ENCODE peak calls at places on chromosomes 7 and 10, in eight cellular contexts. C is activated CD8-positive, alpha-beta memory T cell treated with anti-CD3 and anti-CD28 coated beads for 1 hour; M is uterus; J is NCI-H1105 treated with DMSO at 0.1 percent for 48 hours; U is tibial artery; W is AG08395; R is AG20443; O is ELF-1. Y is an unnamed sample.

GRCh38 chr10:30788307-30788706 is 158.8 kb upstream of the LYZL2 start:
- DNase-seq in R (peak; percentile 27), W (peak; percentile 32), O (peak; percentile 52), J (no peak), U (no peak), M (no peak), C (no peak), Y (no peak)

GRCh38 chr10:122490786-122491680 is 29.7 kb downstream of the HTRA1 start:
- DNase-seq in J (no peak), M (peak; percentile 54), R (peak; percentile 25), O (peak; percentile 31), C (no peak), U (no peak), W (peak; percentile 44), Y (no peak)

GRCh38 chr7:151790826-151791379 is 86.0 kb downstream of the PRKAG2 start:
- DNase-seq in C (no peak), U (no peak), O (no peak), M (no peak), W (no peak), J (no peak), R (no peak), Y (no peak)

GRCh38 chr10:100656479-100656878 is 88.9 kb upstream of the PAX2 start:
- DNase-seq in M (no peak), C (no peak), W (peak; percentile 25), J (peak; percentile 52), O (no peak), U (no peak), R (peak; percentile 75), Y (peak; percentile 41)

GRCh38 chr7:144384555-144385245 is 18.8 kb downstream of the NOBOX start:
- DNase-seq in J (no peak), W (peak; percentile 37), R (peak; percentile 64), O (peak; percentile 60), C (no peak), M (no peak), U (no peak), Y (no peak)

GRCh38 chr10:72794260-72794659 is 99.3 kb upstream of the OIT3 start:
- DNase-seq in C (no peak), R (peak; percentile 20), U (no peak), O (peak; percentile 16), W (no peak), J (no peak), M (no peak), Y (no peak)

GRCh38 chr10:24820616-24821015 is 96.9 kb upstream of the ARHGAP21 start:
- DNase-seq in R (no peak), J (peak; percentile 10), O (peak; percentile 30), M (no peak), U (no peak), C (no peak), W (no peak), Y (no peak)

GRCh38 chr7:103148994-103149807 is at the start of gene NAPEPLD:
- DNase-seq in R (peak; percentile 96), O (peak; percentile 87), U (peak; percentile 88), C (peak; percentile 52), W (peak; percentile 94), M (peak; percentile 83), J (peak; percentile 90), Y (peak; percentile 78)

GRCh38 chr10:11830836-11831519 is 7.8 kb downstream of the PROSER2 start:
- DNase-seq in M (no peak), J (no peak), R (no peak), W (no peak), U (no peak), O (peak; percentile 44), C (no peak), Y (peak; percentile 53)

GRCh38 chr10:124450783-124451057 is 885 bp upstream of the NKX1-2 start:
- DNase-seq in C (no peak), U (no peak), J (no peak), M (no peak), O (peak; percentile 57), R (no peak), W (no peak), Y (no peak)

GRCh38 chr10:17910144-17910789 is 41.5 kb upstream of the SLC39A12 start:
- DNase-seq in M (peak; percentile 64), U (peak; percentile 38), O (peak; percentile 12), C (no peak), W (peak; percentile 53), J (no peak), R (peak; percentile 63), Y (peak; percentile 33)

GRCh38 chr10:7484456-7485266 is 73.8 kb upstream of the SFMBT2 start:
- DNase-seq in R (no peak), M (no peak), C (peak; percentile 11), J (no peak), U (no peak), O (peak; percentile 58), W (no peak), Y (no peak)

GRCh38 chr7:157310676-157311185 is 26.1 kb upstream of the DNAJB6 start:
- DNase-seq in U (no peak), O (peak; percentile 73), J (no peak), W (no peak), C (no peak), R (peak; percentile 25), M (no peak), Y (no peak)

GRCh38 chr10:124992462-124993344 is 50.8 kb downstream of the ZRANB1 start:
- DNase-seq in U (peak; percentile 81), W (peak; percentile 30), O (peak; percentile 74), M (peak; percentile 79), J (no peak), R (peak; percentile 47), C (no peak), Y (peak; percentile 39)

GRCh38 chr7:5624386-5625365 is 156.8 kb downstream of the RNF216 start:
- DNase-seq in O (no peak), U (no peak), J (no peak), C (no peak), R (no peak), W (no peak), M (no peak), Y (no peak)

GRCh38 chr7:122305475-122306319 is 1.1 kb upstream of the FEZF1 start:
- DNase-seq in U (no peak), M (no peak), C (no peak), O (peak; percentile 67), W (no peak), J (peak; percentile 73), R (peak; percentile 17), Y (no peak)

GRCh38 chr7:55075464-55075971 is 56.7 kb downstream of the EGFR start:
- DNase-seq in O (no peak), M (peak; percentile 73), U (peak; percentile 77), C (no peak), W (no peak), J (no peak), R (no peak), Y (no peak)

GRCh38 chr10:49400365-49400764 is 4.5 kb upstream of the DRGX start:
- DNase-seq in W (no peak), M (no peak), O (no peak), J (no peak), R (no peak), C (no peak), U (no peak), Y (no peak)

GRCh38 chr10:110357252-110357780 is 52.6 kb upstream of the SMNDC1 start:
- DNase-seq in C (peak; percentile 8), J (no peak), M (peak; percentile 69), R (peak; percentile 92), U (no peak), W (peak; percentile 88), O (no peak), Y (no peak)

GRCh38 chr7:1068013-1068412 is 19.9 kb upstream of the GPER1 start:
- DNase-seq in M (no peak), J (no peak), W (no peak), R (no peak), C (no peak), O (no peak), U (no peak), Y (no peak)

GRCh38 chr7:14765731-14766130 is 136.8 kb downstream of the DGKB start:
- DNase-seq in U (no peak), O (no peak), C (no peak), R (no peak), M (no peak), W (no peak), J (no peak), Y (no peak)

GRCh38 chr7:117012284-117013174 is 59.2 kb downstream of the ST7 start:
- DNase-seq in U (no peak), O (no peak), J (peak; percentile 21), R (peak; percentile 29), W (peak; percentile 59), M (no peak), C (no peak), Y (peak; percentile 47)

GRCh38 chr7:40437936-40438634 is 303.3 kb downstream of the SUGCT start:
- DNase-seq in O (no peak), J (no peak), W (peak; percentile 13), C (no peak), R (peak; percentile 29), M (no peak), U (no peak), Y (no peak)

GRCh38 chr7:70810558-70811139 is 321.3 kb upstream of the GALNT17 start:
- DNase-seq in O (no peak), C (no peak), U (no peak), R (no peak), J (no peak), W (no peak), M (no peak), Y (no peak)

GRCh38 chr7:70782729-70783290 is 349.1 kb upstream of the GALNT17 start:
- DNase-seq in O (no peak), C (no peak), R (no peak), W (no peak), M (no peak), J (no peak), U (no peak), Y (no peak)